ENCODE peak calls at places on chromosomes 5 and 9, in five cellular contexts. D is midbrain; N is stimulated activated CD8-positive, alpha-beta memory T cell treated with anti-CD3 and anti-CD28 coated beads, Interleukin-2, amount 100 ng/mL, for 1 hour; Q is stomach; C is activated T-helper 1 cell treated with anti-CD3 and anti-CD28 coated beads, Interleukin-2, amount 50 U/mL, for 16 hours. Y is an unnamed sample.

GRCh38 chr5:151093476-151093889 is 12.6 kb upstream of the TNIP1 start:
- DNase-seq in D (no peak), N (no peak), Q (no peak), C (no peak), Y (no peak)

GRCh38 chr5:1368236-1368635 is 23.3 kb upstream of the CLPTM1L start:
- DNase-seq in D (no peak), N (no peak), Q (no peak), C (no peak), Y (no peak)

GRCh38 chr9:89810434-89810833 is 205.6 kb downstream of the GADD45G start:
- DNase-seq in D (no peak), N (no peak), Q (no peak), C (no peak), Y (no peak)

GRCh38 chr5:163529698-163530097 is 24.3 kb downstream of the MAT2B start:
- DNase-seq in D (no peak), N (no peak), Q (no peak), C (no peak), Y (no peak)

GRCh38 chr9:103281126-103281525 is 286.0 kb downstream of the CYLC2 start:
- DNase-seq in D (no peak), N (no peak), Q (no peak), C (no peak), Y (no peak)

GRCh38 chr9:90044710-90045151 is 439.9 kb downstream of the GADD45G start:
- DNase-seq in D (no peak), N (no peak), Q (no peak), C (no peak), Y (no peak)

GRCh38 chr9:116209406-116210116 is 56.0 kb downstream of the PAPPA start:
- DNase-seq in D (no peak), N (no peak), Q (no peak), C (no peak), Y (no peak)

GRCh38 chr9:18610956-18611355 is 137.0 kb downstream of the ADAMTSL1 start:
- DNase-seq in D (peak; percentile 79), N (no peak), Q (no peak), C (no peak), Y (no peak)

GRCh38 chr9:93128011-93128714 is 5.9 kb downstream of the NINJ1 start:
- DNase-seq in D (no peak), N (no peak), Q (no peak), C (no peak), Y (no peak)

GRCh38 chr5:151047814-151048425 is 27.5 kb downstream of the GPX3 start:
- DNase-seq in D (no peak), N (no peak), Q (no peak), C (no peak), Y (no peak)

GRCh38 chr5:73311291-73312110 is 137.1 kb downstream of the FOXD1 start:
- DNase-seq in D (no peak), N (no peak), Q (no peak), C (no peak), Y (no peak)

GRCh38 chr9:108854641-108855528 is 901 bp downstream of the ACTL7B start:
- DNase-seq in D (no peak), N (no peak), Q (no peak), C (no peak), Y (no peak)

GRCh38 chr5:139461698-139462097 is 845 bp downstream of the ECSCR start:
- DNase-seq in D (no peak), N (no peak), Q (no peak), C (no peak), Y (no peak)

GRCh38 chr5:174505621-174506020 is 218.8 kb upstream of the MSX2 start:
- DNase-seq in D (no peak), N (no peak), Q (no peak), C (no peak), Y (no peak)

GRCh38 chr9:95025213-95026170 is 292.0 kb downstream of the FANCC start:
- DNase-seq in D (no peak), N (no peak), Q (peak; percentile 72), C (no peak), Y (no peak)

GRCh38 chr9:116234091-116234490 is 80.5 kb downstream of the PAPPA start:
- DNase-seq in D (no peak), N (no peak), Q (no peak), C (no peak), Y (no peak)

GRCh38 chr5:80238778-80239679 is 16.8 kb downstream of the SERINC5 start:
- DNase-seq in D (peak; percentile 82), N (no peak), Q (peak; percentile 72), C (no peak), Y (no peak)

GRCh38 chr5:98517559-98517958 is 255.9 kb upstream of the RGMB start:
- DNase-seq in D (no peak), N (no peak), Q (no peak), C (no peak), Y (no peak)

Y was measured in central memory CD8-positive, alpha-beta T cell.